ENCODE peak calls at places on chromosome 11, in eight cellular contexts. T is brain microvascular endothelial cell, J is DND-41, K is prostate gland, R is sigmoid colon, I is GM23338, U is tibial artery, G is fibroblast of mammary gland. W is an unnamed sample.

GRCh38 chr11:117917591-117917990 is 11.6 kb downstream of the TMPRSS13 start:
- DNase-seq in T (no peak), J (no peak), K (no peak), R (no peak), I (no peak), U (no peak), G (no peak), W (no peak)

GRCh38 chr11:99584822-99585221 is 564.1 kb downstream of the CNTN5 start:
- DNase-seq in T (no peak), J (no peak), K (no peak), R (no peak), I (no peak), U (no peak), G (no peak), W (no peak)

GRCh38 chr11:64628596-64628995 is 37.6 kb downstream of the SLC22A12 start:
- DNase-seq in T (no peak), J (no peak), K (no peak), R (no peak), I (no peak), U (no peak), G (no peak), W (no peak)

GRCh38 chr11:44596541-44597276 is 31.2 kb downstream of the CD82 start:
- DNase-seq in T (no peak), J (peak; percentile 64), K (no peak), R (no peak), I (no peak), U (no peak), G (no peak), W (no peak)

GRCh38 chr11:26780686-26781085 is 58.8 kb upstream of the SLC5A12 start:
- DNase-seq in T (peak; percentile 20), J (no peak), K (no peak), R (no peak), I (no peak), U (no peak), G (no peak), W (no peak)

GRCh38 chr11:41522899-41523672 is 63.6 kb upstream of the LRRC4C start:
- DNase-seq in T (no peak), J (no peak), K (no peak), R (no peak), I (peak; percentile 27), U (no peak), G (no peak), W (peak; percentile 17)

GRCh38 chr11:70715166-70715565 is 316.8 kb downstream of the CTTN start:
- DNase-seq in T (no peak), J (no peak), K (no peak), R (no peak), I (no peak), U (no peak), G (no peak), W (no peak)

GRCh38 chr11:6201486-6201885 is 2.5 kb downstream of the OR52W1 start:
- DNase-seq in T (no peak), J (no peak), K (no peak), R (no peak), I (no peak), U (no peak), G (peak; percentile 41), W (peak; percentile 13)

GRCh38 chr11:88421530-88421929 is 84.0 kb upstream of the CTSC start:
- DNase-seq in T (peak; percentile 23), J (peak; percentile 81), K (no peak), R (no peak), I (peak; percentile 32), U (no peak), G (peak; percentile 68), W (peak; percentile 76)

GRCh38 chr11:61973603-61974162 is 6.2 kb upstream of the FTH1 start:
- DNase-seq in T (no peak), J (no peak), K (peak; percentile 70), R (no peak), I (no peak), U (peak; percentile 49), G (no peak), W (peak; percentile 43)

GRCh38 chr11:62552931-62553838 is 6.6 kb upstream of the AHNAK start:
- DNase-seq in T (peak; percentile 94), J (no peak), K (peak; percentile 91), R (peak; percentile 95), I (peak; percentile 88), U (peak; percentile 93), G (peak; percentile 97), W (peak; percentile 98)

GRCh38 chr11:26276798-26277424 is 55.0 kb upstream of the ANO3 start:
- DNase-seq in T (peak; percentile 61), J (peak; percentile 59), K (peak; percentile 14), R (peak; percentile 66), I (peak; percentile 87), U (peak; percentile 34), G (peak; percentile 82), W (peak; percentile 87)

GRCh38 chr11:12388171-12388570 is 10.8 kb downstream of the PARVA start:
- DNase-seq in T (no peak), J (no peak), K (peak; percentile 43), R (no peak), I (no peak), U (no peak), G (no peak), W (no peak)

GRCh38 chr11:46380340-46381045 is 976 bp upstream of the MDK start:
- DNase-seq in T (no peak), J (peak; percentile 36), K (peak; percentile 57), R (peak; percentile 85), I (peak; percentile 90), U (peak; percentile 60), G (peak; percentile 36), W (peak; percentile 49)

GRCh38 chr11:126391286-126391954 is 35.9 kb downstream of the ST3GAL4 start:
- DNase-seq in T (no peak), J (no peak), K (no peak), R (no peak), I (no peak), U (no peak), G (no peak), W (no peak)

GRCh38 chr11:61494341-61495038 is 14.1 kb upstream of the LRRC10B start:
- DNase-seq in T (no peak), J (no peak), K (no peak), R (no peak), I (no peak), U (no peak), G (no peak), W (no peak)

GRCh38 chr11:88552377-88553029 is 215.0 kb upstream of the CTSC start:
- DNase-seq in T (peak; percentile 43), J (peak; percentile 73), K (no peak), R (no peak), I (peak; percentile 87), U (no peak), G (peak; percentile 69), W (peak; percentile 57)

GRCh38 chr11:124943242-124943641 is 7.4 kb upstream of the HEPACAM start:
- DNase-seq in T (no peak), J (no peak), K (no peak), R (no peak), I (no peak), U (no peak), G (no peak), W (no peak)

GRCh38 chr11:73991471-73992006 is 8.9 kb upstream of the UCP2 start:
- DNase-seq in T (no peak), J (no peak), K (no peak), R (peak; percentile 26), I (no peak), U (peak; percentile 7), G (no peak), W (no peak)

GRCh38 chr11:103936059-103936458 is 100.4 kb upstream of the DDI1 start:
- DNase-seq in T (peak; percentile 29), J (no peak), K (no peak), R (no peak), I (no peak), U (no peak), G (peak; percentile 64), W (no peak)

GRCh38 chr11:131912127-131912526 is 541.7 kb downstream of the NTM start:
- DNase-seq in T (no peak), J (no peak), K (no peak), R (no peak), I (no peak), U (no peak), G (no peak), W (no peak)

GRCh38 chr11:68753300-68753699 is 2.0 kb upstream of the TESMIN start:
- DNase-seq in T (no peak), J (peak; percentile 7), K (no peak), R (no peak), I (no peak), U (no peak), G (no peak), W (no peak)
- H3K4me3 ChIP-seq in T (no peak overlapping the region), J (no peak overlapping the region), K (no peak overlapping the region), R (no peak overlapping the region), I (no peak overlapping the region), U (no peak overlapping the region), G (no peak overlapping the region), W (no peak overlapping the region)

DNA sequence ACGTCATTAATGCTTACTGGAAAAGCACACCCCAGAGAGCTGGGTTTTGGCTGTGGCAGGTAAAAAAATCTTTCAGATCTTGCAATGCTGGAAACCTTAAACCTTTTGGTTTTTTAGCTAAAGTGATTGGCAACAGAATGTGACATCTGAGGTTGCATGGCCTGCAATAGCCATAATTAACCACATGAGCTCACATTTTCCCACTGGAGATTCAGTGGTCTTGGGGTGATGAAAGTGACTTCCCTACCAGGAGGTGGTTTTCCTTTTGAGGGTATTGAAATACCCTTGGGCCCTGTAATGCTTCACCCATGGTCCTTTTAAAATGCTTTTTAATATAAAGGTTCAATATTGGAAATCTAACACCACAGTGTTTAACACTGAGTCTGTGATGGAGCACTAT is 192.8 kb downstream of the WNT11 start:
- DNase-seq in T (no peak), J (no peak), K (no peak), R (no peak), I (no peak), U (no peak), G (no peak), W (no peak)
- TF ChIP-seq CTCF in T (peak; percentile 3), J (no peak), K (no peak), R (no peak), I (peak; percentile 23), U (no peak), G (no peak), W (no peak)

GRCh38 chr11:116193321-116194114 is 579.3 kb downstream of the BUD13 start:
- DNase-seq in T (peak; percentile 12), J (no peak), K (peak; percentile 89), R (peak; percentile 68), I (peak; percentile 88), U (no peak), G (peak; percentile 10), W (peak; percentile 59)
- H3K4me3 ChIP-seq in T (peak overlapping the region; percentile 55), J (no peak overlapping the region), K (peak overlapping the region; percentile 23), R (peak overlapping the region; percentile 43), I (peak overlapping the region; percentile 45), U (peak overlapping the region; percentile 52), G (peak overlapping the region; percentile 1), W (peak overlapping the region; percentile 20)

GRCh38 chr11:113505046-113505445 is 29.8 kb upstream of the DRD2 start:
- DNase-seq in T (no peak), J (no peak), K (no peak), R (no peak), I (no peak), U (no peak), G (no peak), W (peak; percentile 8)

GRCh38 chr11:113504071-113504470 is 28.9 kb upstream of the DRD2 start:
- DNase-seq in T (no peak), J (no peak), K (no peak), R (no peak), I (no peak), U (no peak), G (no peak), W (no peak)

GRCh38 chr11:113506461-113506860 is 31.3 kb upstream of the DRD2 start:
- DNase-seq in T (no peak), J (no peak), K (no peak), R (no peak), I (no peak), U (no peak), G (no peak), W (no peak)

GRCh38 chr11:113505541-113506375 is 30.6 kb upstream of the DRD2 start:
- DNase-seq in T (peak; percentile 29), J (no peak), K (peak; percentile 22), R (no peak), I (no peak), U (no peak), G (peak; percentile 10), W (peak; percentile 88)

GRCh38 chr11:113504586-113504985 is 29.4 kb upstream of the DRD2 start:
- DNase-seq in T (no peak), J (no peak), K (no peak), R (no peak), I (no peak), U (no peak), G (no peak), W (peak; percentile 13)
- TF ChIP-seq CTCF in T (no peak), J (no peak), K (no peak), R (no peak), I (no peak), U (no peak), G (no peak), W (no peak)